ENCODE peak calls at places on chromosomes 7 and 10, in nine cellular contexts. T, V, N, U, E, I, A, Y and H are unnamed samples.

GRCh38 chr10:20147679-20148078 is 331.4 kb downstream of the PLXDC2 start:
- DNase-seq in E (no peak), U (no peak), A (no peak), T (no peak), V (no peak), I (no peak), N (no peak), Y (no peak), H (no peak)

GRCh38 chr7:151051108-151051507 is 2.8 kb downstream of the ASIC3 start:
- DNase-seq in V (peak; percentile 45), I (peak; percentile 82), Y (no peak), E (no peak), N (peak; percentile 89), A (no peak), T (peak; percentile 79), U (peak; percentile 48), H (peak; percentile 35)

GRCh38 chr10:132868995-132869394 is 73.4 kb downstream of the CFAP46 start:
- DNase-seq in V (no peak), U (no peak), T (peak; percentile 57), Y (peak; percentile 63), I (peak; percentile 43), A (no peak), N (no peak), E (no peak), H (no peak)

GRCh38 chr10:132158122-132158741 is 28.5 kb upstream of the DPYSL4 start:
- DNase-seq in U (no peak), E (no peak), A (no peak), T (no peak), V (no peak), N (peak; percentile 10), Y (no peak), I (peak; percentile 32), H (peak; percentile 36)

GRCh38 chr10:86361134-86362128 is 5.2 kb downstream of the GRID1 start:
- DNase-seq in T (peak; percentile 34), I (peak; percentile 14), N (no peak), Y (peak; percentile 68), V (no peak), E (no peak), U (no peak), A (no peak), H (no peak)

GRCh38 chr10:71427246-71427645 is 30.5 kb downstream of the CDH23 start:
- DNase-seq in I (no peak), A (no peak), Y (peak; percentile 37), T (no peak), V (no peak), E (no peak), U (no peak), N (no peak), H (no peak)

GRCh38 chr10:15605740-15606369 is 113.9 kb downstream of the ITGA8 start:
- DNase-seq in U (no peak), N (peak; percentile 59), Y (no peak), I (no peak), V (no peak), E (no peak), T (no peak), A (no peak), H (no peak)

GRCh38 chr7:12456506-12456905 is 52.8 kb upstream of the VWDE start:
- DNase-seq in A (no peak), T (no peak), U (no peak), E (no peak), Y (no peak), N (no peak), I (no peak), V (no peak), H (no peak)

GRCh38 chr10:63464402-63465292 is 1.1 kb downstream of the JMJD1C start:
- DNase-seq in V (no peak), A (no peak), E (no peak), T (no peak), N (peak; percentile 36), U (no peak), Y (no peak), I (no peak), H (no peak)

GRCh38 chr7:148699024-148699771 is 495 bp downstream of the CUL1 start:
- DNase-seq in U (peak; percentile 56), Y (peak; percentile 82), N (peak; percentile 91), A (peak; percentile 19), I (peak; percentile 83), T (peak; percentile 86), E (no peak), V (peak; percentile 37), H (peak; percentile 10)

GRCh38 chr7:141600139-141600538 is 48.9 kb downstream of the AGK start:
- DNase-seq in V (no peak), N (no peak), A (no peak), E (no peak), T (no peak), U (no peak), I (no peak), Y (no peak), H (no peak)
- H3K4me1 ChIP-seq in V (no peaks in the 10 kb centered on the region), N (no peaks in the 10 kb centered on the region), A (no peaks in the 10 kb centered on the region), E (no peaks in the 10 kb centered on the region), T (no peaks in the 10 kb centered on the region), U (no peaks in the 10 kb centered on the region), I (no peaks in the 10 kb centered on the region), Y (no peaks in the 10 kb centered on the region), H (no peaks in the 10 kb centered on the region)

DNA sequence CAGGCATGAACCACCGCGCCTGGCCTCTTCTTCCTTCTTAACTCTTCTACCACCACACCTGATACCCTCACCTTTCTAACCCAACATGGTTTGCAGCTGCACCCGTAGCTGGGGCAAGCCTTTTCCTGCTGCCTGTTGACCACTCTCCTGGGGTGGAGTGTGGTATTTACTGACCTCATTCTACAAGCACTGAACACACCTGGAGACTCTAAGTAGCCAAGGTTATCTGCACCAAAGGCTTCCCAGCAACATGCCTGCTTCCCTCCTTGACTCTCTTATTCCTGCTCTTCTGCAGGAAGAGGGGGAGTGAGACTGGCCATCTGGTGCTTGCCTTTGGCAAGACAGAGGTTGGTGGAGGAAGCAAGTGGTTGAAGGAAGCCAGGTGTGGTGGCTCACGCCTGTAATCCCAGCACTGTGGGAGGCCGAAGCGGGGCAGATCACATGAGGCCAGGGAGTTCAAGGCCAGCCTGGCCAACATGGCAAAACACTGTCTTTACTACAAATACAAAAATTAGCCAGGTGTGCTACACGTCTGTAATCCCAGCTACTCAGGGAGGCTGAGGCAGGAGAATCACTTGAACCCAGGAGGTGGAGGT is 10.1 kb downstream of the ACTR1A start:
- DNase-seq in N (no peak), Y (no peak), I (peak; percentile 44), E (no peak), U (no peak), V (no peak), T (no peak), A (no peak), H (no peak)
- H3K36me3 ChIP-seq in N (peaks cover 12% of the 10 kb centered on the region), Y (peaks cover 32% of the 10 kb centered on the region), I (peaks cover 40% of the 10 kb centered on the region), E (peaks cover 48% of the 10 kb centered on the region), U (peaks cover 16% of the 10 kb centered on the region), V (peaks cover 13% of the 10 kb centered on the region), T (peaks cover 42% of the 10 kb centered on the region), A (no peaks in the 10 kb centered on the region), H (peaks cover 32% of the 10 kb centered on the region)

GRCh38 chr7:16926283-16926682 is 44.5 kb upstream of the AGR3 start:
- DNase-seq in T (no peak), E (no peak), I (no peak), Y (no peak), A (no peak), N (peak; percentile 71), U (no peak), V (peak; percentile 60), H (no peak)
- H3K4me1 ChIP-seq in T (peaks cover 4% of the 10 kb centered on the region), E (no peaks in the 10 kb centered on the region), I (no peaks in the 10 kb centered on the region), Y (peaks cover 15% of the 10 kb centered on the region), A (no peaks in the 10 kb centered on the region), N (peaks cover 21% of the 10 kb centered on the region), U (no peaks in the 10 kb centered on the region), V (no peaks in the 10 kb centered on the region), H (no peaks in the 10 kb centered on the region)

GRCh38 chr10:70115948-70116682 is 16.5 kb downstream of the AIFM2 start:
- DNase-seq in V (peak; percentile 68), U (peak; percentile 60), Y (no peak), N (peak; percentile 48), A (peak; percentile 35), E (no peak), I (peak; percentile 67), T (no peak), H (peak; percentile 19)

GRCh38 chr10:70117646-70118045 is 15.0 kb downstream of the AIFM2 start:
- DNase-seq in I (no peak), T (no peak), E (no peak), Y (no peak), U (no peak), V (no peak), N (no peak), A (no peak), H (no peak)

GRCh38 chr10:70119197-70119596 is 13.4 kb downstream of the AIFM2 start:
- DNase-seq in E (no peak), N (no peak), A (no peak), T (no peak), V (no peak), I (no peak), Y (no peak), U (no peak), H (no peak)

GRCh38 chr10:70119623-70120022 is 13.0 kb downstream of the AIFM2 start:
- DNase-seq in A (no peak), N (no peak), U (no peak), E (no peak), V (no peak), Y (no peak), T (no peak), I (no peak), H (no peak)

GRCh38 chr10:70118196-70118595 is 14.4 kb downstream of the AIFM2 start:
- DNase-seq in U (no peak), V (no peak), I (no peak), E (no peak), A (no peak), T (no peak), Y (no peak), N (no peak), H (no peak)
- H3K36me3 ChIP-seq in U (peaks cover 7% of the 10 kb centered on the region), V (no peaks in the 10 kb centered on the region), I (peaks cover 82% of the 10 kb centered on the region), E (peaks cover 89% of the 10 kb centered on the region), A (no peaks in the 10 kb centered on the region), T (peaks cover 38% of the 10 kb centered on the region), Y (peaks cover 51% of the 10 kb centered on the region), N (no peaks in the 10 kb centered on the region), H (peaks cover 8% of the 10 kb centered on the region)

GRCh38 chr10:79192677-79193003 is 123.9 kb downstream of the ZMIZ1 start:
- DNase-seq in Y (no peak), E (no peak), T (no peak), U (no peak), N (peak; percentile 88), V (no peak), A (no peak), I (peak; percentile 74), H (no peak)
- H3K4me1 ChIP-seq in Y (peaks cover 73% of the 10 kb centered on the region), E (peaks cover 91% of the 10 kb centered on the region), T (peaks cover 59% of the 10 kb centered on the region), U (peaks cover 7% of the 10 kb centered on the region), N (peaks cover 53% of the 10 kb centered on the region), V (peaks cover 6% of the 10 kb centered on the region), A (peaks cover 7% of the 10 kb centered on the region), I (peaks cover 30% of the 10 kb centered on the region), H (no peaks in the 10 kb centered on the region)

GRCh38 chr10:121965996-121966395 is 9.0 kb downstream of the NSMCE4A start:
- DNase-seq in V (no peak), U (no peak), E (no peak), N (no peak), I (no peak), Y (no peak), A (no peak), T (no peak), H (no peak)
- H3K36me3 ChIP-seq in V (peaks cover 10% of the 10 kb centered on the region), U (peaks cover 39% of the 10 kb centered on the region), E (peaks cover 95% of the 10 kb centered on the region), N (peaks cover 15% of the 10 kb centered on the region), I (peaks cover 94% of the 10 kb centered on the region), Y (peaks cover 80% of the 10 kb centered on the region), A (no peaks in the 10 kb centered on the region), T (peaks cover 77% of the 10 kb centered on the region), H (peaks cover 46% of the 10 kb centered on the region)

DNA sequence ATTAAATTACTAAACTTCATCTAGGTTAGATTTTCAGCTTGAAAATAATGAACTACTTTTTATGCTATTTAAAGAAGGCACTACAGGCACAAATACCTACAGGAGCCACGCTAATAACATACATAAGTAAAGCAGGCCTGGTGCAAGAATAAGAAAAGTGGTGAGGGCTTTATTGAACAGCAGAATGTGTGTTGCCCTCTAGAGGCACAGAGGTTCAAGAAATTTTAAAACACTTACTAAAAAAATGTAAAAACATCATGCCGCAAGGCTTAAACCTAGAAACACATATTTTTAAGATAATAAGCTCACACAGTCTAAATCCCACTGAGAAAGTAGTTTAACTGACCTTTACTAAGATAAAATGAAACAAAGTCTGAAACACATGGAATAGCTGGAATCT is 20.3 kb downstream of the CACUL1 start:
- DNase-seq in T (no peak), Y (no peak), I (no peak), V (no peak), U (no peak), E (no peak), N (no peak), A (no peak), H (no peak)
- H3K4me1 ChIP-seq in T (peaks cover 68% of the 10 kb centered on the region), Y (peaks cover 69% of the 10 kb centered on the region), I (peaks cover 92% of the 10 kb centered on the region), V (peaks cover 14% of the 10 kb centered on the region), U (peaks cover 40% of the 10 kb centered on the region), E (peaks cover 92% of the 10 kb centered on the region), N (no peaks in the 10 kb centered on the region), A (no peaks in the 10 kb centered on the region), H (peaks cover 34% of the 10 kb centered on the region)